ENCODE peak calls at places on chromosomes 6 and 20, in four cellular contexts. M is astrocyte of the spinal cord, P is WTC11, J is ecto neural progenitor cell. Q is an unnamed sample.

GRCh38 chr6:73325656-73326055 is 28.4 kb downstream of the DPPA5 start:
- DNase-seq in M (no peak), P (no peak), J (no peak), Q (no peak)

GRCh38 chr6:38554700-38555413 is 84.9 kb downstream of the BTBD9 start:
- DNase-seq in M (peak), P (no peak), J (no peak), Q (no peak)

GRCh38 chr20:12171927-12172581 is 254.4 kb downstream of the BTBD3 start:
- DNase-seq in M (peak), P (no peak), J (no peak), Q (no peak)

GRCh38 chr6:4577406-4577805 is 198.8 kb upstream of the CDYL start:
- DNase-seq in M (peak), P (no peak), J (no peak), Q (no peak)

GRCh38 chr6:131721161-131721560 is 10.3 kb upstream of the CTAGE9 start:
- DNase-seq in M (no peak), P (no peak), J (no peak), Q (no peak)

GRCh38 chr20:33431797-33432381 is 11.7 kb downstream of the SNTA1 start:
- DNase-seq in M (no peak), P (no peak), J (no peak), Q (no peak)

GRCh38 chr6:69362209-69362608 is 434.6 kb downstream of the LMBRD1 start:
- DNase-seq in M (no peak), P (no peak), J (no peak), Q (no peak)

GRCh38 chr6:53066059-53066406 is 829 bp downstream of the FBXO9 start:
- DNase-seq in M (peak), P (no peak), J (peak), Q (peak)

GRCh38 chr20:44501448-44501847 is 20.4 kb downstream of the SERINC3 start:
- DNase-seq in M (peak), P (no peak), J (no peak), Q (no peak)

GRCh38 chr6:166465671-166466087 is 82.9 kb upstream of the MPC1 start:
- DNase-seq in M (no peak), P (no peak), J (no peak), Q (no peak)

GRCh38 chr6:154341326-154341725 is 15.3 kb downstream of the IPCEF1 start:
- DNase-seq in M (no peak), P (no peak), J (no peak), Q (no peak)

GRCh38 chr6:167401525-167402194 is 76.8 kb downstream of the TTLL2 start:
- DNase-seq in M (no peak), P (no peak), J (peak), Q (no peak)

GRCh38 chr6:5139828-5140771 is 55.0 kb downstream of the PPP1R3G start:
- DNase-seq in M (no peak), P (no peak), J (no peak), Q (no peak)